ENCODE peak calls at places on chromosomes 3 and 15, in ten cellular contexts. W, B, I, Z, O, Y, N, D, F and V are unnamed samples.

GRCh38 chr15:76065267-76065666 is 5.5 kb downstream of the TMEM266 start:
- DNase-seq in D (no peak), N (peak), I (no peak), W (no peak), Z (no peak), Y (no peak), F (no peak), B (no peak), O (no peak), V (no peak)

GRCh38 chr3:165256554-165256953 is 60.4 kb upstream of the SLITRK3 start:
- DNase-seq in Y (no peak), O (no peak), N (peak), B (no peak), I (no peak), W (no peak), F (no peak), D (no peak), Z (no peak), V (no peak)

GRCh38 chr3:85567074-85567676 is 608.4 kb downstream of the CADM2 start:
- DNase-seq in F (peak), W (peak), O (no peak), Z (no peak), D (no peak), Y (peak), I (peak), B (peak), N (peak), V (peak)

GRCh38 chr3:3799173-3800075 is at the start of gene LRRN1:
- DNase-seq in N (no peak), Y (peak), W (peak), I (peak), D (peak), B (peak), F (peak), O (no peak), Z (no peak), V (peak)

GRCh38 chr3:148158210-148158609 is 539.5 kb upstream of the AGTR1 start:
- DNase-seq in Y (no peak), I (no peak), W (no peak), B (peak), Z (no peak), F (no peak), N (peak), D (no peak), O (no peak), V (peak)

GRCh38 chr3:197224034-197224444 is 74.4 kb downstream of the DLG1 start:
- DNase-seq in Y (no peak), W (peak), F (no peak), B (peak), N (peak), O (no peak), I (peak), Z (no peak), D (no peak), V (no peak)

GRCh38 chr3:110755345-110755744 is 316.3 kb upstream of the NECTIN3 start:
- DNase-seq in Z (no peak), W (no peak), O (no peak), N (no peak), F (no peak), I (no peak), Y (no peak), B (no peak), D (no peak), V (no peak)

GRCh38 chr15:44130778-44131177 is 64.3 kb downstream of the FRMD5 start:
- DNase-seq in I (no peak), W (no peak), B (no peak), O (no peak), D (no peak), N (no peak), F (no peak), Y (no peak), Z (no peak), V (no peak)

GRCh38 chr3:50390523-50391177 is 31.3 kb upstream of the TMEM115 start:
- DNase-seq in O (no peak), D (no peak), W (no peak), B (no peak), I (no peak), N (peak), Y (no peak), F (no peak), Z (no peak), V (peak)

GRCh38 chr3:17942856-17943255 is 200.4 kb upstream of the TBC1D5 start:
- DNase-seq in D (no peak), Z (no peak), O (no peak), Y (no peak), W (no peak), F (no peak), I (no peak), B (peak), N (no peak), V (no peak)

GRCh38 chr3:99641984-99642383 is 3.6 kb downstream of the COL8A1 start:
- DNase-seq in B (no peak), Z (no peak), W (no peak), Y (no peak), O (no peak), D (no peak), N (peak), I (no peak), F (no peak), V (no peak)

GRCh38 chr3:12999147-13000140 is 73.8 kb downstream of the IQSEC1 start:
- DNase-seq in I (no peak), O (peak), F (no peak), Z (no peak), B (peak), W (peak), Y (no peak), N (peak), D (no peak), V (peak)

GRCh38 chr15:100338971-100339444 is 2.8 kb downstream of the ADAMTS17 start:
- DNase-seq in Y (peak), N (peak), B (peak), O (peak), Z (peak), W (no peak), D (peak), F (peak), I (peak), V (peak)

GRCh38 chr3:125634346-125634964 is 39.2 kb upstream of the OSBPL11 start:
- DNase-seq in D (no peak), B (no peak), Y (no peak), I (no peak), W (no peak), Z (no peak), O (no peak), F (no peak), N (peak), V (no peak)

GRCh38 chr3:188721312-188721711 is 450.5 kb upstream of the TPRG1 start:
- DNase-seq in Z (no peak), F (no peak), D (no peak), I (no peak), Y (no peak), B (no peak), N (no peak), W (no peak), O (no peak), V (no peak)

GRCh38 chr3:135329479-135329878 is 534.4 kb downstream of the EPHB1 start:
- DNase-seq in D (no peak), O (no peak), Z (no peak), Y (no peak), I (peak), W (no peak), N (no peak), F (no peak), B (no peak), V (no peak)

GRCh38 chr3:15812183-15812582 is 14.4 kb upstream of the ANKRD28 start:
- DNase-seq in W (peak), O (no peak), Y (no peak), Z (no peak), N (peak), I (no peak), F (no peak), D (no peak), B (no peak), V (no peak)

GRCh38 chr15:78629716-78630065 is 8.9 kb upstream of the CHRNA3 start:
- DNase-seq in Y (no peak), B (no peak), F (no peak), I (no peak), N (no peak), O (no peak), W (no peak), D (no peak), Z (no peak), V (no peak)

GRCh38 chr3:196739671-196740475 is at the start of gene PAK2:
- DNase-seq in O (peak), W (peak), Z (peak), Y (peak), F (peak), B (peak), N (peak), I (peak), D (peak), V (peak)

GRCh38 chr3:99503350-99503749 is 135.0 kb upstream of the COL8A1 start:
- DNase-seq in N (no peak), W (no peak), F (no peak), D (no peak), I (no peak), O (no peak), Z (no peak), B (peak), Y (no peak), V (peak)

GRCh38 chr15:44501768-44502366 is 35.1 kb upstream of the EIF3J start:
- DNase-seq in W (peak), F (no peak), D (no peak), O (no peak), Y (no peak), B (peak), N (peak), Z (no peak), I (no peak), V (no peak)

GRCh38 chr3:13214847-13215472 is 141.7 kb upstream of the IQSEC1 start:
- DNase-seq in F (no peak), Y (no peak), Z (no peak), B (no peak), O (no peak), N (no peak), W (no peak), I (no peak), D (no peak), V (no peak)

GRCh38 chr3:40588406-40588805 is 63.6 kb downstream of the ZNF621 start:
- DNase-seq in F (no peak), Z (no peak), B (no peak), I (peak), D (no peak), W (no peak), Y (no peak), N (no peak), O (no peak), V (no peak)

GRCh38 chr3:17055374-17056276 is 170.9 kb downstream of the PLCL2 start:
- DNase-seq in F (no peak), N (no peak), B (peak), D (no peak), I (no peak), Y (no peak), W (no peak), O (no peak), Z (no peak), V (no peak)

GRCh38 chr15:101578443-101578894 is 73.7 kb downstream of the TM2D3 start:
- DNase-seq in I (peak), Z (no peak), B (no peak), O (no peak), Y (peak), W (peak), F (peak), D (no peak), N (peak), V (no peak)

GRCh38 chr3:58375209-58375608 is 42.5 kb downstream of the PXK start:
- DNase-seq in O (no peak), Y (no peak), B (no peak), D (no peak), N (no peak), F (no peak), Z (no peak), I (no peak), W (no peak), V (no peak)

GRCh38 chr3:61563614-61564404 is 2.4 kb downstream of the PTPRG start:
- DNase-seq in B (no peak), N (no peak), I (no peak), F (no peak), Z (no peak), W (no peak), Y (peak), D (no peak), O (no peak), V (peak)